ENCODE peak calls at places on chromosomes 6 and 20, in five cellular contexts. K, R, V, O and M are unnamed samples.

GRCh38 chr6:112332274-112332673 is 14.9 kb upstream of the RFPL4B start:
- DNase-seq in K (no peak), R (no peak), V (no peak), O (no peak), M (no peak)

GRCh38 chr6:152635949-152636674 is 1.1 kb downstream of the SYNE1 start:
- DNase-seq in K (no peak), R (no peak), V (no peak), O (no peak), M (no peak)

GRCh38 chr6:55047433-55048044 is 126.8 kb upstream of the HCRTR2 start:
- DNase-seq in K (no peak), R (no peak), V (no peak), O (no peak), M (no peak)

GRCh38 chr6:3512832-3513231 is 56.0 kb upstream of the SLC22A23 start:
- DNase-seq in K (peak; percentile 56), R (no peak), V (no peak), O (no peak), M (no peak)

GRCh38 chr6:32216292-32216691 is 7.6 kb downstream of the NOTCH4 start:
- DNase-seq in K (no peak), R (no peak), V (no peak), O (no peak), M (no peak)

GRCh38 chr6:53113742-53114141 is 34.9 kb downstream of the GCM1 start:
- DNase-seq in K (no peak), R (no peak), V (no peak), O (no peak), M (no peak)

GRCh38 chr20:35561671-35562070 is 19.8 kb downstream of the ERGIC3 start:
- DNase-seq in K (peak; percentile 59), R (no peak), V (no peak), O (no peak), M (no peak)

GRCh38 chr6:101015541-101015940 is 134.4 kb upstream of the ASCC3 start:
- DNase-seq in K (no peak), R (no peak), V (no peak), O (no peak), M (no peak)

GRCh38 chr6:107132330-107132954 is 17.1 kb upstream of the BEND3 start:
- DNase-seq in K (no peak), R (no peak), V (no peak), O (peak; percentile 21), M (no peak)

GRCh38 chr20:25017257-25017803 is 24.8 kb upstream of the APMAP start:
- DNase-seq in K (peak; percentile 91), R (no peak), V (peak; percentile 98), O (peak; percentile 96), M (no peak)

GRCh38 chr6:38391206-38391908 is 248.4 kb downstream of the BTBD9 start:
- DNase-seq in K (no peak), R (no peak), V (no peak), O (no peak), M (no peak)

GRCh38 chr20:4978050-4978918 is 23.0 kb downstream of the SLC23A2 start:
- DNase-seq in K (no peak), R (no peak), V (no peak), O (no peak), M (no peak)

GRCh38 chr20:48603116-48603818 is 224.5 kb downstream of the PREX1 start:
- DNase-seq in K (peak; percentile 52), R (peak; percentile 16), V (no peak), O (no peak), M (no peak)

GRCh38 chr6:43699564-43700186 is 12.1 kb upstream of the MRPS18A start:
- DNase-seq in K (no peak), R (no peak), V (peak; percentile 74), O (no peak), M (no peak)

GRCh38 chr6:138637822-138638221 is 135.7 kb upstream of the CCDC28A start:
- DNase-seq in K (no peak), R (no peak), V (no peak), O (no peak), M (no peak)

GRCh38 chr20:41655966-41656685 is 37.9 kb upstream of the CHD6 start:
- DNase-seq in K (no peak), R (no peak), V (no peak), O (no peak), M (no peak)

GRCh38 chr6:89993411-89993810 is 99.1 kb downstream of the GJA10 start:
- DNase-seq in K (no peak), R (no peak), V (no peak), O (no peak), M (no peak)

GRCh38 chr6:89992818-89993217 is 98.5 kb downstream of the GJA10 start:
- DNase-seq in K (no peak), R (no peak), V (no peak), O (no peak), M (no peak)

GRCh38 chr6:89997456-89998445 is 103.5 kb downstream of the GJA10 start:
- DNase-seq in K (no peak), R (no peak), V (no peak), O (peak; percentile 38), M (no peak)

GRCh38 chr6:89999154-89999553 is 104.9 kb downstream of the GJA10 start:
- DNase-seq in K (no peak), R (no peak), V (peak; percentile 63), O (peak; percentile 62), M (no peak)

GRCh38 chr6:89995296-89995695 is 101.0 kb downstream of the GJA10 start:
- DNase-seq in K (no peak), R (no peak), V (no peak), O (no peak), M (no peak)
- H3K36me3 ChIP-seq in K (no peaks in the 10 kb centered on the region), R (no peaks in the 10 kb centered on the region), V (no peaks in the 10 kb centered on the region), O (no peaks in the 10 kb centered on the region), M (no peaks in the 10 kb centered on the region)

DNA sequence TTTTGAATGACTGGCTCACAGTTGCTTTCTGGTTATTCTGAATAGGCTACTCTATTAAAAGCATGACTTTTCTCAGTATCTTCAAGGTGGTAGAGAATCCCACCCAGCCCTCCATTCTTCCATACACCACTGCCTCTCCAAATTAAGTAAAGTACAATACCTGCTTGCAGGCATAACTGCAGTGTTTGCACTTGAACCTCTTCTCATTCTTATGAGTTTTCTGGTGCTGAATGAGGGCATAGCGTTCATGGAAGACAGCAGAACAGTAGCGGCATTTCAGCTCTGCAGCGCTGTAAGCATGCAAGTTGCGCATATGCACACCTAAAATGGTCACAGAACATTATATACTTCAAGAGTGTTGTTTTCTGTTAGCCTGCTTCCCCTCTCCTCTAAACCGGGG is 12.5 kb downstream of the CTCFL start:
- DNase-seq in K (no peak), R (no peak), V (no peak), O (no peak), M (no peak)
- H3K4me1 ChIP-seq in K (no peaks in the 10 kb centered on the region), R (no peaks in the 10 kb centered on the region), V (no peaks in the 10 kb centered on the region), O (no peaks in the 10 kb centered on the region), M (no peaks in the 10 kb centered on the region)

DNA sequence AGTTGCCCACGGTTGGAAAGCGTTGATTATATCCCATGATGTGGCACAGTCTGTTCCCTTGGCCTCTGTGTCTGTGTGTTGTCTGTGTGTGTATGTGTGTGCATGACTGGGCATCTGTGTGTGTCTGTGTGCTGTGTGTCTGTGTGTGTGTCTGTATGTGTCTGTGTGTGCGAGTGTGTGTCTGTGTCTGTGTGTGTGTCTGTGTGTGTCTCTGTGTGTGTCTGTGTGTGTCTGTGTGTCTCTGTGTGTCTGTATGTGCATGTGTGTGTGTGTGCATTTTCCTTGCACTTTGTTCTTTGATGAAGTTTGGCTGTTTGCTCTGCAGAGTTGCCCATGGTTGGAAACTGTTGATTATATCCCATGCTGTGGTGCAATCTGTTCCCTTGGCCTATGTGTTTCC is 78.1 kb upstream of the RIN2 start:
- DNase-seq in K (no peak), R (no peak), V (no peak), O (no peak), M (no peak)
- H3K36me3 ChIP-seq in K (no peaks in the 10 kb centered on the region), R (no peaks in the 10 kb centered on the region), V (peaks cover 3% of the 10 kb centered on the region), O (no peaks in the 10 kb centered on the region), M (no peaks in the 10 kb centered on the region)

GRCh38 chr20:31838646-31839292 is 6.6 kb downstream of the FOXS1 start:
- DNase-seq in K (no peak), R (no peak), V (no peak), O (no peak), M (no peak)
- H3K4me1 ChIP-seq in K (peaks cover 13% of the 10 kb centered on the region), R (no peaks in the 10 kb centered on the region), V (peaks cover 32% of the 10 kb centered on the region), O (no peaks in the 10 kb centered on the region), M (no peaks in the 10 kb centered on the region)

GRCh38 chr20:2653511-2654383 is 1.3 kb downstream of the NOP56 start:
- DNase-seq in K (no peak), R (no peak), V (no peak), O (no peak), M (no peak)

GRCh38 chr20:2654831-2655230 is 2.4 kb downstream of the NOP56 start:
- DNase-seq in K (no peak), R (no peak), V (no peak), O (no peak), M (no peak)

GRCh38 chr20:2652724-2653510 is 485 bp downstream of the NOP56 start:
- DNase-seq in K (no peak), R (no peak), V (no peak), O (no peak), M (no peak)

GRCh38 chr20:2655331-2656116 is 3.1 kb downstream of the NOP56 start:
- DNase-seq in K (no peak), R (no peak), V (no peak), O (no peak), M (no peak)

DNA sequence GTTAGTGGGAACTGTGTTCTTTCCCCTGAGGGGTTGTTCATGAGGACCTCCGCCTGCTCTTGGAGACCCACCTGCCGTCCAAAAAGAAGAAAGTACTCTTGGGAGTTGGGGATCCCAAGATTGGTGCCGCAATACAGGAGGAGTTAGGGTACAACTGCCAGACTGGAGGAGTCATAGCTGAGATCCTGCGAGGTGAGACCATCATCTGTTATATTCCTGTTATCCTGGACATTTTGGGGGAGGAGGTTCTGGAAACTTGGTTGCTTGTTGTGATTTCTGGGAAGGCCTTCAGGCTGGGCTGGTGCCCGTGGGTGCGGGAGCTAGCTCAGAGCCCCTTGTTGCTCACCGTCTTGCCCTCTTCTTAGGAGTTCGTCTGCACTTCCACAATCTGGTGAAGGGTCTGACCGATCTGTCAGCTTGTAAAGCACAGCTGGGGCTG is 2.0 kb downstream of the NOP56 start:
- DNase-seq in K (no peak), R (no peak), V (no peak), O (no peak), M (no peak)
- H3K36me3 ChIP-seq in K (peaks cover 23% of the 10 kb centered on the region), R (peaks cover 38% of the 10 kb centered on the region), V (peaks cover 56% of the 10 kb centered on the region), O (peaks cover 7% of the 10 kb centered on the region), M (peaks cover 58% of the 10 kb centered on the region)

GRCh38 chr6:71983131-71983530 is 96.8 kb downstream of the RIMS1 start:
- DNase-seq in K (no peak), R (no peak), V (no peak), O (no peak), M (no peak)
- H3K4me1 ChIP-seq in K (no peaks in the 10 kb centered on the region), R (no peaks in the 10 kb centered on the region), V (no peaks in the 10 kb centered on the region), O (no peaks in the 10 kb centered on the region), M (no peaks in the 10 kb centered on the region)

DNA sequence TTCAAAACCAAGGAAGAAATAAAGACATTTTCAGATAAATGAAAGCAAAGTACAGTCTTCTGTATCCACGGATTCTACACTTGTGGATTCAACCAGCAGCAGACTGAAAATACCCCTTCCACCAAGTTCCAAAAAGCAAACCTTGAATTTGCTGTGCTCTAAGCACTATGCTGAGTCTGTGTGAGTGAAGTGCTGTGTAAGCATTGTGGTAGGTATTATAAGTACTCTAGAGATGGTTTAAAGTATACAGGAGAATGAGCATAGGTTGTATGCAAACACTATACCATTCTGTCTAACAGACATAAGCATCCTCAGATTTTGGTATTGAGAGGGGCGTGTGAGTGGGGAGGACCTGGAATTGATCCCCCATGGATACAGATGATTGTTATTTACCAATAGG is 9.6 kb downstream of the OSER1 start:
- DNase-seq in K (no peak), R (no peak), V (no peak), O (no peak), M (no peak)
- H3K36me3 ChIP-seq in K (peaks cover 14% of the 10 kb centered on the region), R (peaks cover 67% of the 10 kb centered on the region), V (peaks cover 87% of the 10 kb centered on the region), O (no peaks in the 10 kb centered on the region), M (peaks cover 39% of the 10 kb centered on the region)